ENCODE peak calls at places on chromosome 10, in ten cellular contexts. One of them, this sample, is unnamed.

GRCh38 chr10:31103096-31103495 is 71.4 kb upstream of the ZNF438 start:
- DNase-seq in lower leg skin: no peak
- DNase-seq in HCT116: no peak
- DNase-seq in body of pancreas: no peak
- DNase-seq in prostate gland: no peak
- DNase-seq in suprapubic skin: no peak
- DNase-seq in heart left ventricle: no peak
- DNase-seq in stomach: no peak
- DNase-seq in spleen: no peak
- DNase-seq in A549: no peak
- DNase-seq in this sample: no peak

GRCh38 chr10:47063858-47064257 is 152.6 kb downstream of the PTPN20 start:
- DNase-seq in HCT116: no peak
- DNase-seq in stomach: no peak
- DNase-seq in suprapubic skin: no peak
- DNase-seq in body of pancreas: no peak
- DNase-seq in A549: no peak
- DNase-seq in spleen: no peak
- DNase-seq in prostate gland: no peak
- DNase-seq in lower leg skin: no peak
- DNase-seq in heart left ventricle: no peak
- DNase-seq in this sample: no peak

GRCh38 chr10:131176907-131177306 is 134.6 kb downstream of the TCERG1L start:
- DNase-seq in spleen: no peak
- DNase-seq in prostate gland: no peak
- DNase-seq in A549: no peak
- DNase-seq in heart left ventricle: no peak
- DNase-seq in lower leg skin: peak
- DNase-seq in suprapubic skin: no peak
- DNase-seq in HCT116: no peak
- DNase-seq in stomach: no peak
- DNase-seq in body of pancreas: no peak
- DNase-seq in this sample: no peak

GRCh38 chr10:90969947-90970673 is 49.2 kb upstream of the ANKRD1 start:
- DNase-seq in lower leg skin: no peak
- DNase-seq in suprapubic skin: no peak
- DNase-seq in body of pancreas: no peak
- DNase-seq in spleen: no peak
- DNase-seq in stomach: no peak
- DNase-seq in HCT116: no peak
- DNase-seq in prostate gland: no peak
- DNase-seq in heart left ventricle: no peak
- DNase-seq in A549: peak
- DNase-seq in this sample: no peak

GRCh38 chr10:95759233-95759826 is 3.4 kb downstream of the ENTPD1 start:
- DNase-seq in heart left ventricle: no peak
- DNase-seq in prostate gland: no peak
- DNase-seq in HCT116: no peak
- DNase-seq in spleen: no peak
- DNase-seq in stomach: no peak
- DNase-seq in body of pancreas: no peak
- DNase-seq in A549: no peak
- DNase-seq in suprapubic skin: no peak
- DNase-seq in lower leg skin: no peak
- DNase-seq in this sample: no peak

GRCh38 chr10:110226926-110227641 is 19.7 kb downstream of the MXI1 start:
- DNase-seq in prostate gland: peak
- DNase-seq in lower leg skin: peak
- DNase-seq in suprapubic skin: peak
- DNase-seq in stomach: peak
- DNase-seq in body of pancreas: peak
- DNase-seq in HCT116: peak
- DNase-seq in spleen: peak
- DNase-seq in A549: no peak
- DNase-seq in heart left ventricle: peak
- DNase-seq in this sample: peak

GRCh38 chr10:24446739-24447138 is 237.8 kb downstream of the KIAA1217 start:
- DNase-seq in heart left ventricle: no peak
- DNase-seq in stomach: no peak
- DNase-seq in prostate gland: no peak
- DNase-seq in A549: no peak
- DNase-seq in spleen: no peak
- DNase-seq in suprapubic skin: no peak
- DNase-seq in HCT116: no peak
- DNase-seq in body of pancreas: no peak
- DNase-seq in lower leg skin: no peak
- DNase-seq in this sample: no peak

GRCh38 chr10:16777473-16778370 is 39.5 kb downstream of the RSU1 start:
- DNase-seq in stomach: no peak
- DNase-seq in lower leg skin: no peak
- DNase-seq in spleen: no peak
- DNase-seq in heart left ventricle: no peak
- DNase-seq in HCT116: peak
- DNase-seq in body of pancreas: no peak
- DNase-seq in A549: peak
- DNase-seq in suprapubic skin: no peak
- DNase-seq in prostate gland: no peak
- DNase-seq in this sample: no peak

GRCh38 chr10:50993817-50994251 is 80.5 kb upstream of the PRKG1 start:
- DNase-seq in prostate gland: no peak
- DNase-seq in stomach: no peak
- DNase-seq in suprapubic skin: no peak
- DNase-seq in A549: no peak
- DNase-seq in spleen: no peak
- DNase-seq in body of pancreas: peak
- DNase-seq in heart left ventricle: no peak
- DNase-seq in lower leg skin: no peak
- DNase-seq in HCT116: no peak
- DNase-seq in this sample: peak

GRCh38 chr10:124106241-124106905 is 13.0 kb upstream of the CHST15 start:
- DNase-seq in heart left ventricle: no peak
- DNase-seq in stomach: peak
- DNase-seq in prostate gland: peak
- DNase-seq in spleen: no peak
- DNase-seq in suprapubic skin: no peak
- DNase-seq in HCT116: peak
- DNase-seq in lower leg skin: no peak
- DNase-seq in A549: peak
- DNase-seq in body of pancreas: peak
- DNase-seq in this sample: peak

GRCh38 chr10:62153191-62153590 is 115.5 kb downstream of the RTKN2 start:
- DNase-seq in heart left ventricle: no peak
- DNase-seq in A549: no peak
- DNase-seq in prostate gland: no peak
- DNase-seq in spleen: no peak
- DNase-seq in body of pancreas: no peak
- DNase-seq in lower leg skin: no peak
- DNase-seq in stomach: no peak
- DNase-seq in HCT116: no peak
- DNase-seq in suprapubic skin: no peak
- DNase-seq in this sample: no peak

GRCh38 chr10:132477398-132478340 is 59.9 kb upstream of the INPP5A start:
- DNase-seq in lower leg skin: no peak
- DNase-seq in spleen: peak
- DNase-seq in HCT116: no peak
- DNase-seq in body of pancreas: peak
- DNase-seq in stomach: no peak
- DNase-seq in prostate gland: no peak
- DNase-seq in A549: no peak
- DNase-seq in suprapubic skin: peak
- DNase-seq in heart left ventricle: peak
- DNase-seq in this sample: peak

GRCh38 chr10:49139000-49139865 is 5.4 kb upstream of the FAM170B start:
- DNase-seq in suprapubic skin: no peak
- DNase-seq in body of pancreas: no peak
- DNase-seq in lower leg skin: no peak
- DNase-seq in heart left ventricle: no peak
- DNase-seq in A549: no peak
- DNase-seq in stomach: no peak
- DNase-seq in spleen: no peak
- DNase-seq in prostate gland: no peak
- DNase-seq in HCT116: no peak
- DNase-seq in this sample: no peak

GRCh38 chr10:60663850-60664249 is 114.4 kb upstream of the CDK1 start:
- DNase-seq in lower leg skin: no peak
- DNase-seq in stomach: no peak
- DNase-seq in A549: no peak
- DNase-seq in spleen: no peak
- DNase-seq in suprapubic skin: no peak
- DNase-seq in prostate gland: no peak
- DNase-seq in heart left ventricle: no peak
- DNase-seq in body of pancreas: no peak
- DNase-seq in HCT116: no peak
- DNase-seq in this sample: no peak

GRCh38 chr10:52283174-52283573 is 30.9 kb upstream of the DKK1 start:
- DNase-seq in body of pancreas: no peak
- DNase-seq in A549: no peak
- DNase-seq in spleen: no peak
- DNase-seq in heart left ventricle: no peak
- DNase-seq in HCT116: no peak
- DNase-seq in lower leg skin: no peak
- DNase-seq in suprapubic skin: no peak
- DNase-seq in prostate gland: no peak
- DNase-seq in stomach: no peak
- DNase-seq in this sample: no peak
- TF ChIP-seq POLR2A in body of pancreas: no peak
- TF ChIP-seq POLR2A in A549: no peak
- TF ChIP-seq POLR2A in spleen: no peak
- TF ChIP-seq POLR2A in heart left ventricle: no peak
- TF ChIP-seq POLR2A in HCT116: no peak
- TF ChIP-seq POLR2A in lower leg skin: no peak
- TF ChIP-seq POLR2A in suprapubic skin: no peak
- TF ChIP-seq POLR2A in prostate gland: no peak
- TF ChIP-seq POLR2A in stomach: no peak
- TF ChIP-seq POLR2A in this sample: no peak

DNA sequence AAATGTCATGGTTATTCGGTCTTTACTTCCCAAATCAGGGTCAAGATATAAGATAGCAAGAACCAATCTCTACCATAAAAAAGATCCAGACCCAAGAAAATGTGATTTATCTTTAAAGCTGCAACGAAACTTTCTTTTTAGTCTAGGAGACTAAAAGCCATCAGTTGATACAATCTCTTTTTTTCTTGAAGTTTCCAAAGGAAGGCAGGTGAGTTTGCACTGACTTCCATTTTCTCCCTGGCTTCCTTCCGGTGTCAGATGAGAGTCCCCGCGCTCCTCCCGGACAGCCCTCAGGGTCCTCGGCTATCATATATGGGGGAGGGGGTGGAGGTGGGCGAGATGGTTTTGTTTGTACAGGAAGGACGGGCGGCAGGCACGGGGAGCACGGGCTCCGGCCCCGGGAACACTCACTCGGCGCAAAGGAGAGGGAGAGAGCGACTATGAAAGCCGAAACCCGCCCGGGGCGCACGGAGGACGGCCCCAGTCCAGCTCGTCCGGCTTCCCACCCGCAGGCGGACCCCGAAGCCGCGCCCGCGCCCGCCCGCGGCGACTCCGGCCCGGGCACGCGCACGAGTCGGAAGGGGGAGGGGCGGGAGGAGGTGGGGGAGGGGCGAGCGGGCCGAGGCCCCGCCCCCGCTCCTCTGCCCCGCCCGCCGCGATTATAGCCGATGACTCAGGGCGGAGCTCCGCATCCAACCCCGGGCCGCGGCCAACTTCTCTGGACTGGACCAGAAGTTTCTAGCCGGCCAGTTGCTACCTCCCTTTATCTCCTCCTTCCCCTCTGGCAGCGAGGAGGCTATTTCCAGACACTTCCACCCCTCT is at the start of gene BAG3:
- DNase-seq in lower leg skin: peak
- DNase-seq in prostate gland: peak
- DNase-seq in stomach: peak
- DNase-seq in body of pancreas: peak
- DNase-seq in suprapubic skin: peak
- DNase-seq in spleen: peak
- DNase-seq in HCT116: peak
- DNase-seq in A549: peak
- DNase-seq in heart left ventricle: peak
- DNase-seq in this sample: peak
- TF ChIP-seq POLR2A in lower leg skin: peak
- TF ChIP-seq POLR2A in prostate gland: peak
- TF ChIP-seq POLR2A in stomach: no peak
- TF ChIP-seq POLR2A in body of pancreas: peak
- TF ChIP-seq POLR2A in suprapubic skin: no peak
- TF ChIP-seq POLR2A in spleen: peak
- TF ChIP-seq POLR2A in HCT116: peak
- TF ChIP-seq POLR2A in A549: peak
- TF ChIP-seq POLR2A in heart left ventricle: no peak
- TF ChIP-seq POLR2A in this sample: peak

GRCh38 chr10:117375360-117376147 is at the start of gene PDZD8:
- DNase-seq in HCT116: peak
- DNase-seq in A549: peak
- DNase-seq in prostate gland: peak
- DNase-seq in spleen: peak
- DNase-seq in body of pancreas: peak
- DNase-seq in stomach: peak
- DNase-seq in suprapubic skin: peak
- DNase-seq in lower leg skin: peak
- DNase-seq in heart left ventricle: peak
- DNase-seq in this sample: peak
- TF ChIP-seq POLR2A in HCT116: peak
- TF ChIP-seq POLR2A in A549: peak
- TF ChIP-seq POLR2A in prostate gland: peak
- TF ChIP-seq POLR2A in spleen: peak
- TF ChIP-seq POLR2A in body of pancreas: peak
- TF ChIP-seq POLR2A in stomach: no peak
- TF ChIP-seq POLR2A in suprapubic skin: peak
- TF ChIP-seq POLR2A in lower leg skin: peak
- TF ChIP-seq POLR2A in heart left ventricle: peak
- TF ChIP-seq POLR2A in this sample: peak

GRCh38 chr10:103812004-103812403 is 43.4 kb downstream of the SH3PXD2A start:
- DNase-seq in body of pancreas: peak
- DNase-seq in suprapubic skin: no peak
- DNase-seq in HCT116: no peak
- DNase-seq in heart left ventricle: no peak
- DNase-seq in stomach: peak
- DNase-seq in A549: no peak
- DNase-seq in prostate gland: no peak
- DNase-seq in lower leg skin: no peak
- DNase-seq in spleen: peak
- DNase-seq in this sample: no peak

GRCh38 chr10:103814104-103814503 is 41.3 kb downstream of the SH3PXD2A start:
- DNase-seq in heart left ventricle: no peak
- DNase-seq in suprapubic skin: no peak
- DNase-seq in body of pancreas: no peak
- DNase-seq in stomach: no peak
- DNase-seq in lower leg skin: no peak
- DNase-seq in HCT116: no peak
- DNase-seq in spleen: peak
- DNase-seq in A549: no peak
- DNase-seq in prostate gland: no peak
- DNase-seq in this sample: no peak

GRCh38 chr10:103808784-103809183 is 46.6 kb downstream of the SH3PXD2A start:
- DNase-seq in heart left ventricle: no peak
- DNase-seq in stomach: no peak
- DNase-seq in spleen: no peak
- DNase-seq in suprapubic skin: no peak
- DNase-seq in HCT116: no peak
- DNase-seq in body of pancreas: no peak
- DNase-seq in A549: no peak
- DNase-seq in prostate gland: no peak
- DNase-seq in lower leg skin: no peak
- DNase-seq in this sample: peak

GRCh38 chr10:103814626-103815370 is 40.6 kb downstream of the SH3PXD2A start:
- DNase-seq in HCT116: no peak
- DNase-seq in spleen: no peak
- DNase-seq in heart left ventricle: no peak
- DNase-seq in prostate gland: no peak
- DNase-seq in A549: no peak
- DNase-seq in stomach: no peak
- DNase-seq in suprapubic skin: no peak
- DNase-seq in body of pancreas: no peak
- DNase-seq in lower leg skin: no peak
- DNase-seq in this sample: no peak

GRCh38 chr10:103812431-103812830 is 42.9 kb downstream of the SH3PXD2A start:
- DNase-seq in HCT116: no peak
- DNase-seq in spleen: peak
- DNase-seq in lower leg skin: no peak
- DNase-seq in prostate gland: no peak
- DNase-seq in body of pancreas: no peak
- DNase-seq in stomach: no peak
- DNase-seq in suprapubic skin: no peak
- DNase-seq in heart left ventricle: no peak
- DNase-seq in A549: no peak
- DNase-seq in this sample: no peak
- TF ChIP-seq POLR2A in HCT116: no peak
- TF ChIP-seq POLR2A in spleen: no peak
- TF ChIP-seq POLR2A in lower leg skin: no peak
- TF ChIP-seq POLR2A in prostate gland: no peak
- TF ChIP-seq POLR2A in body of pancreas: no peak
- TF ChIP-seq POLR2A in stomach: no peak
- TF ChIP-seq POLR2A in suprapubic skin: no peak
- TF ChIP-seq POLR2A in heart left ventricle: no peak
- TF ChIP-seq POLR2A in A549: no peak
- TF ChIP-seq POLR2A in this sample: no peak